ENCODE peak calls at places on chromosomes 2 and 18, in nine cellular contexts. One of them, this sample, is unnamed.

GRCh38 chr2:9288233-9288632 is 81.6 kb downstream of the ASAP2 start:
- DNase-seq in stimulated activated CD4-positive, alpha-beta T cell treated with anti-CD3 and anti-CD28 coated beads, Interleukin-1b, Interleukin-23, amount 100 ng/mL, for 24 hours: no peak
- DNase-seq in mesendoderm: no peak
- DNase-seq in NCI-H1436: no peak
- DNase-seq in ELR: peak; percentile 96
- DNase-seq in hepatic stellate cell: peak; percentile 89
- DNase-seq in occipital lobe: no peak
- DNase-seq in EL: peak; percentile 98
- DNase-seq in stromal cell of bone marrow: peak; percentile 99
- DNase-seq in this sample: no peak

GRCh38 chr2:239630618-239631286 is 229.9 kb upstream of the HDAC4 start:
- DNase-seq in stimulated activated CD4-positive, alpha-beta T cell treated with anti-CD3 and anti-CD28 coated beads, Interleukin-1b, Interleukin-23, amount 100 ng/mL, for 24 hours: no peak
- DNase-seq in mesendoderm: no peak
- DNase-seq in NCI-H1436: no peak
- DNase-seq in ELR: peak; percentile 15
- DNase-seq in hepatic stellate cell: no peak
- DNase-seq in occipital lobe: peak; percentile 23
- DNase-seq in EL: peak; percentile 32
- DNase-seq in stromal cell of bone marrow: peak; percentile 8
- DNase-seq in this sample: no peak

GRCh38 chr2:7089898-7090510 is 172.8 kb downstream of the RNF144A start:
- DNase-seq in stimulated activated CD4-positive, alpha-beta T cell treated with anti-CD3 and anti-CD28 coated beads, Interleukin-1b, Interleukin-23, amount 100 ng/mL, for 24 hours: no peak
- DNase-seq in mesendoderm: no peak
- DNase-seq in NCI-H1436: no peak
- DNase-seq in ELR: no peak
- DNase-seq in hepatic stellate cell: no peak
- DNase-seq in occipital lobe: no peak
- DNase-seq in EL: no peak
- DNase-seq in stromal cell of bone marrow: no peak
- DNase-seq in this sample: no peak

GRCh38 chr2:85042330-85042729 is 71.4 kb downstream of the KCMF1 start:
- DNase-seq in stimulated activated CD4-positive, alpha-beta T cell treated with anti-CD3 and anti-CD28 coated beads, Interleukin-1b, Interleukin-23, amount 100 ng/mL, for 24 hours: no peak
- DNase-seq in mesendoderm: no peak
- DNase-seq in NCI-H1436: no peak
- DNase-seq in ELR: no peak
- DNase-seq in hepatic stellate cell: no peak
- DNase-seq in occipital lobe: no peak
- DNase-seq in EL: peak; percentile 23
- DNase-seq in stromal cell of bone marrow: no peak
- DNase-seq in this sample: no peak

GRCh38 chr18:79866889-79867574 is 69.3 kb downstream of the KCNG2 start:
- DNase-seq in stimulated activated CD4-positive, alpha-beta T cell treated with anti-CD3 and anti-CD28 coated beads, Interleukin-1b, Interleukin-23, amount 100 ng/mL, for 24 hours: no peak
- DNase-seq in mesendoderm: no peak
- DNase-seq in NCI-H1436: no peak
- DNase-seq in ELR: peak; percentile 38
- DNase-seq in hepatic stellate cell: no peak
- DNase-seq in occipital lobe: no peak
- DNase-seq in EL: peak; percentile 18
- DNase-seq in stromal cell of bone marrow: no peak
- DNase-seq in this sample: no peak

GRCh38 chr2:69917854-69918253 is 2.9 kb downstream of the MXD1 start:
- DNase-seq in stimulated activated CD4-positive, alpha-beta T cell treated with anti-CD3 and anti-CD28 coated beads, Interleukin-1b, Interleukin-23, amount 100 ng/mL, for 24 hours: no peak
- DNase-seq in mesendoderm: no peak
- DNase-seq in NCI-H1436: no peak
- DNase-seq in ELR: peak; percentile 92
- DNase-seq in hepatic stellate cell: peak; percentile 64
- DNase-seq in occipital lobe: no peak
- DNase-seq in EL: peak; percentile 81
- DNase-seq in stromal cell of bone marrow: peak; percentile 81
- DNase-seq in this sample: no peak

GRCh38 chr18:35267809-35268208 is 22.2 kb downstream of the ZSCAN30 start:
- DNase-seq in stimulated activated CD4-positive, alpha-beta T cell treated with anti-CD3 and anti-CD28 coated beads, Interleukin-1b, Interleukin-23, amount 100 ng/mL, for 24 hours: no peak
- DNase-seq in mesendoderm: no peak
- DNase-seq in NCI-H1436: no peak
- DNase-seq in ELR: no peak
- DNase-seq in hepatic stellate cell: no peak
- DNase-seq in occipital lobe: peak; percentile 10
- DNase-seq in EL: no peak
- DNase-seq in stromal cell of bone marrow: no peak
- DNase-seq in this sample: no peak

GRCh38 chr2:67666386-67667053 is 269.4 kb downstream of the ETAA1 start:
- DNase-seq in stimulated activated CD4-positive, alpha-beta T cell treated with anti-CD3 and anti-CD28 coated beads, Interleukin-1b, Interleukin-23, amount 100 ng/mL, for 24 hours: no peak
- DNase-seq in mesendoderm: no peak
- DNase-seq in NCI-H1436: no peak
- DNase-seq in ELR: no peak
- DNase-seq in hepatic stellate cell: no peak
- DNase-seq in occipital lobe: no peak
- DNase-seq in EL: no peak
- DNase-seq in stromal cell of bone marrow: no peak
- DNase-seq in this sample: no peak

GRCh38 chr2:219433666-219434467 is 776 bp upstream of the SPEG start:
- DNase-seq in stimulated activated CD4-positive, alpha-beta T cell treated with anti-CD3 and anti-CD28 coated beads, Interleukin-1b, Interleukin-23, amount 100 ng/mL, for 24 hours: no peak
- DNase-seq in mesendoderm: peak; percentile 95
- DNase-seq in NCI-H1436: peak; percentile 67
- DNase-seq in ELR: peak; percentile 50
- DNase-seq in hepatic stellate cell: peak; percentile 50
- DNase-seq in occipital lobe: no peak
- DNase-seq in EL: peak; percentile 54
- DNase-seq in stromal cell of bone marrow: no peak
- DNase-seq in this sample: no peak

This sample was measured in neural crest cell.